ENCODE peak calls at places on chromosomes 2 and 18, in eight cellular contexts. One of them, this sample, is unnamed.

GRCh38 chr18:13485182-13485581 is 241.2 kb downstream of the FAM210A start:
- DNase-seq in Peyer's patch: no peak
- DNase-seq in neural progenitor cell: no peak
- DNase-seq in AG04450: no peak
- DNase-seq in WERI-Rb-1: no peak
- DNase-seq in CD8-positive, alpha-beta T cell: no peak
- DNase-seq in OCI-LY7: no peak
- DNase-seq in AG10803: no peak
- DNase-seq in this sample: no peak

GRCh38 chr2:239822146-239822945 is 202.8 kb downstream of the NDUFA10 start:
- DNase-seq in WERI-Rb-1: no peak
- DNase-seq in AG04450: no peak
- DNase-seq in neural progenitor cell: no peak
- DNase-seq in OCI-LY7: no peak
- DNase-seq in CD8-positive, alpha-beta T cell: no peak
- DNase-seq in Peyer's patch: no peak
- DNase-seq in AG10803: no peak
- DNase-seq in this sample: no peak

GRCh38 chr18:5524660-5525059 is 19.1 kb downstream of the EPB41L3 start:
- DNase-seq in AG04450: no peak
- DNase-seq in OCI-LY7: no peak
- DNase-seq in neural progenitor cell: no peak
- DNase-seq in CD8-positive, alpha-beta T cell: no peak
- DNase-seq in Peyer's patch: no peak
- DNase-seq in WERI-Rb-1: peak
- DNase-seq in AG10803: no peak
- DNase-seq in this sample: no peak

GRCh38 chr2:106115665-106116064 is 78.4 kb downstream of the UXS1 start:
- DNase-seq in OCI-LY7: no peak
- DNase-seq in CD8-positive, alpha-beta T cell: no peak
- DNase-seq in neural progenitor cell: no peak
- DNase-seq in WERI-Rb-1: no peak
- DNase-seq in Peyer's patch: no peak
- DNase-seq in AG10803: no peak
- DNase-seq in AG04450: no peak
- DNase-seq in this sample: no peak

GRCh38 chr2:235970204-235971040 is 197.8 kb downstream of the GBX2 start:
- DNase-seq in AG10803: no peak
- DNase-seq in WERI-Rb-1: no peak
- DNase-seq in AG04450: no peak
- DNase-seq in CD8-positive, alpha-beta T cell: no peak
- DNase-seq in neural progenitor cell: no peak
- DNase-seq in OCI-LY7: no peak
- DNase-seq in Peyer's patch: peak
- DNase-seq in this sample: no peak

GRCh38 chr2:174376967-174377366 is 18.6 kb upstream of the SCRN3 start:
- DNase-seq in AG04450: no peak
- DNase-seq in Peyer's patch: no peak
- DNase-seq in OCI-LY7: no peak
- DNase-seq in CD8-positive, alpha-beta T cell: no peak
- DNase-seq in AG10803: peak
- DNase-seq in neural progenitor cell: no peak
- DNase-seq in WERI-Rb-1: no peak
- DNase-seq in this sample: no peak

GRCh38 chr2:9779572-9780264 is 63.6 kb upstream of the TAF1B start:
- DNase-seq in OCI-LY7: peak
- DNase-seq in WERI-Rb-1: no peak
- DNase-seq in AG04450: no peak
- DNase-seq in CD8-positive, alpha-beta T cell: no peak
- DNase-seq in neural progenitor cell: no peak
- DNase-seq in Peyer's patch: peak
- DNase-seq in AG10803: no peak
- DNase-seq in this sample: no peak

GRCh38 chr18:61666876-61667590 is 225.8 kb downstream of the RNF152 start:
- DNase-seq in AG04450: no peak
- DNase-seq in Peyer's patch: no peak
- DNase-seq in AG10803: no peak
- DNase-seq in OCI-LY7: no peak
- DNase-seq in WERI-Rb-1: no peak
- DNase-seq in neural progenitor cell: no peak
- DNase-seq in CD8-positive, alpha-beta T cell: no peak
- DNase-seq in this sample: no peak

GRCh38 chr2:172464340-172465129 is 37.1 kb downstream of the ITGA6 start:
- DNase-seq in WERI-Rb-1: no peak
- DNase-seq in neural progenitor cell: no peak
- DNase-seq in Peyer's patch: no peak
- DNase-seq in CD8-positive, alpha-beta T cell: no peak
- DNase-seq in OCI-LY7: no peak
- DNase-seq in AG10803: no peak
- DNase-seq in AG04450: no peak
- DNase-seq in this sample: no peak

GRCh38 chr18:31439807-31440325 is 7.7 kb upstream of the DSG3 start:
- DNase-seq in CD8-positive, alpha-beta T cell: no peak
- DNase-seq in AG04450: no peak
- DNase-seq in WERI-Rb-1: no peak
- DNase-seq in OCI-LY7: no peak
- DNase-seq in neural progenitor cell: no peak
- DNase-seq in Peyer's patch: no peak
- DNase-seq in AG10803: no peak
- DNase-seq in this sample: no peak

GRCh38 chr2:200350796-200351195 is 44.3 kb downstream of the SPATS2L start:
- DNase-seq in OCI-LY7: no peak
- DNase-seq in neural progenitor cell: no peak
- DNase-seq in CD8-positive, alpha-beta T cell: no peak
- DNase-seq in AG04450: no peak
- DNase-seq in AG10803: peak
- DNase-seq in WERI-Rb-1: no peak
- DNase-seq in Peyer's patch: no peak
- DNase-seq in this sample: no peak

GRCh38 chr2:134140251-134140661 is 113.6 kb upstream of the MGAT5 start:
- DNase-seq in AG10803: no peak
- DNase-seq in AG04450: no peak
- DNase-seq in neural progenitor cell: no peak
- DNase-seq in WERI-Rb-1: no peak
- DNase-seq in OCI-LY7: no peak
- DNase-seq in CD8-positive, alpha-beta T cell: no peak
- DNase-seq in Peyer's patch: peak
- DNase-seq in this sample: no peak

GRCh38 chr18:59142274-59142673 is 2.6 kb downstream of the SEC11C start:
- DNase-seq in AG04450: no peak
- DNase-seq in AG10803: no peak
- DNase-seq in Peyer's patch: no peak
- DNase-seq in neural progenitor cell: no peak
- DNase-seq in WERI-Rb-1: no peak
- DNase-seq in CD8-positive, alpha-beta T cell: no peak
- DNase-seq in OCI-LY7: no peak
- DNase-seq in this sample: no peak

GRCh38 chr18:3529597-3529996 is 79.6 kb downstream of the TGIF1 start:
- DNase-seq in AG04450: no peak
- DNase-seq in WERI-Rb-1: no peak
- DNase-seq in neural progenitor cell: no peak
- DNase-seq in AG10803: no peak
- DNase-seq in Peyer's patch: no peak
- DNase-seq in OCI-LY7: no peak
- DNase-seq in CD8-positive, alpha-beta T cell: no peak
- DNase-seq in this sample: no peak

GRCh38 chr2:200369886-200370285 is 63.4 kb downstream of the SPATS2L start:
- DNase-seq in WERI-Rb-1: no peak
- DNase-seq in neural progenitor cell: no peak
- DNase-seq in OCI-LY7: no peak
- DNase-seq in CD8-positive, alpha-beta T cell: no peak
- DNase-seq in AG04450: no peak
- DNase-seq in AG10803: no peak
- DNase-seq in Peyer's patch: no peak
- DNase-seq in this sample: no peak

GRCh38 chr2:49146412-49146811 is 7.9 kb downstream of the FSHR start:
- DNase-seq in WERI-Rb-1: no peak
- DNase-seq in neural progenitor cell: peak
- DNase-seq in AG10803: no peak
- DNase-seq in Peyer's patch: no peak
- DNase-seq in AG04450: no peak
- DNase-seq in OCI-LY7: no peak
- DNase-seq in CD8-positive, alpha-beta T cell: no peak
- DNase-seq in this sample: no peak

GRCh38 chr18:13245481-13246000 is 27.0 kb downstream of the LDLRAD4 start:
- DNase-seq in WERI-Rb-1: no peak
- DNase-seq in neural progenitor cell: no peak
- DNase-seq in CD8-positive, alpha-beta T cell: no peak
- DNase-seq in Peyer's patch: peak
- DNase-seq in AG04450: no peak
- DNase-seq in OCI-LY7: no peak
- DNase-seq in AG10803: no peak
- DNase-seq in this sample: no peak

GRCh38 chr2:235171511-235172130 is 219.8 kb downstream of the SH3BP4 start:
- DNase-seq in AG10803: peak
- DNase-seq in OCI-LY7: no peak
- DNase-seq in CD8-positive, alpha-beta T cell: no peak
- DNase-seq in WERI-Rb-1: no peak
- DNase-seq in AG04450: peak
- DNase-seq in neural progenitor cell: no peak
- DNase-seq in Peyer's patch: no peak
- DNase-seq in this sample: no peak

GRCh38 chr2:112463256-112463655 is 18.7 kb upstream of the TTL start:
- DNase-seq in AG10803: no peak
- DNase-seq in AG04450: no peak
- DNase-seq in CD8-positive, alpha-beta T cell: no peak
- DNase-seq in Peyer's patch: no peak
- DNase-seq in OCI-LY7: no peak
- DNase-seq in WERI-Rb-1: no peak
- DNase-seq in neural progenitor cell: no peak
- DNase-seq in this sample: no peak

GRCh38 chr2:29663266-29663665 is 258.1 kb downstream of the ALK start:
- DNase-seq in CD8-positive, alpha-beta T cell: no peak
- DNase-seq in WERI-Rb-1: no peak
- DNase-seq in AG10803: peak
- DNase-seq in neural progenitor cell: no peak
- DNase-seq in OCI-LY7: no peak
- DNase-seq in Peyer's patch: no peak
- DNase-seq in AG04450: no peak
- DNase-seq in this sample: no peak
- H3K4me3 ChIP-seq in CD8-positive, alpha-beta T cell: no peak
- H3K4me3 ChIP-seq in WERI-Rb-1: no peak
- H3K4me3 ChIP-seq in AG10803: no peak
- H3K4me3 ChIP-seq in neural progenitor cell: no peak
- H3K4me3 ChIP-seq in OCI-LY7: no peak
- H3K4me3 ChIP-seq in Peyer's patch: no peak
- H3K4me3 ChIP-seq in AG04450: no peak
- H3K4me3 ChIP-seq in this sample: no peak

GRCh38 chr2:107648781-107649413 is 177.8 kb upstream of the RGPD4 start:
- DNase-seq in neural progenitor cell: peak
- DNase-seq in AG10803: no peak
- DNase-seq in AG04450: no peak
- DNase-seq in CD8-positive, alpha-beta T cell: no peak
- DNase-seq in WERI-Rb-1: peak
- DNase-seq in Peyer's patch: no peak
- DNase-seq in OCI-LY7: no peak
- DNase-seq in this sample: no peak
- TF ChIP-seq CTCF in neural progenitor cell: peak
- TF ChIP-seq CTCF in AG10803: no peak
- TF ChIP-seq CTCF in AG04450: no peak
- TF ChIP-seq CTCF in CD8-positive, alpha-beta T cell: no peak
- TF ChIP-seq CTCF in WERI-Rb-1: peak
- TF ChIP-seq CTCF in Peyer's patch: no peak
- TF ChIP-seq CTCF in OCI-LY7: no peak
- TF ChIP-seq CTCF in this sample: no peak

GRCh38 chr2:64826703-64827102 is 162.5 kb upstream of the SLC1A4 start:
- DNase-seq in CD8-positive, alpha-beta T cell: no peak
- DNase-seq in WERI-Rb-1: no peak
- DNase-seq in AG04450: no peak
- DNase-seq in neural progenitor cell: no peak
- DNase-seq in AG10803: no peak
- DNase-seq in OCI-LY7: no peak
- DNase-seq in Peyer's patch: no peak
- DNase-seq in this sample: no peak
- H3K4me3 ChIP-seq in CD8-positive, alpha-beta T cell: no peak
- H3K4me3 ChIP-seq in WERI-Rb-1: no peak
- H3K4me3 ChIP-seq in AG04450: no peak
- H3K4me3 ChIP-seq in neural progenitor cell: no peak
- H3K4me3 ChIP-seq in AG10803: no peak
- H3K4me3 ChIP-seq in OCI-LY7: no peak
- H3K4me3 ChIP-seq in Peyer's patch: no peak
- H3K4me3 ChIP-seq in this sample: no peak

GRCh38 chr18:41763361-41763760 is 191.7 kb upstream of the PIK3C3 start:
- DNase-seq in neural progenitor cell: no peak
- DNase-seq in WERI-Rb-1: no peak
- DNase-seq in Peyer's patch: no peak
- DNase-seq in CD8-positive, alpha-beta T cell: no peak
- DNase-seq in AG10803: no peak
- DNase-seq in OCI-LY7: no peak
- DNase-seq in AG04450: no peak
- DNase-seq in this sample: no peak

GRCh38 chr18:41771971-41772370 is 183.1 kb upstream of the PIK3C3 start:
- DNase-seq in Peyer's patch: no peak
- DNase-seq in AG10803: no peak
- DNase-seq in OCI-LY7: no peak
- DNase-seq in AG04450: no peak
- DNase-seq in CD8-positive, alpha-beta T cell: no peak
- DNase-seq in WERI-Rb-1: no peak
- DNase-seq in neural progenitor cell: no peak
- DNase-seq in this sample: no peak

GRCh38 chr18:41767960-41768359 is 187.1 kb upstream of the PIK3C3 start:
- DNase-seq in WERI-Rb-1: peak
- DNase-seq in neural progenitor cell: peak
- DNase-seq in Peyer's patch: no peak
- DNase-seq in AG04450: peak
- DNase-seq in OCI-LY7: no peak
- DNase-seq in AG10803: peak
- DNase-seq in CD8-positive, alpha-beta T cell: no peak
- DNase-seq in this sample: no peak
- TF ChIP-seq CTCF in WERI-Rb-1: peak
- TF ChIP-seq CTCF in neural progenitor cell: peak
- TF ChIP-seq CTCF in Peyer's patch: no peak
- TF ChIP-seq CTCF in AG04450: no peak
- TF ChIP-seq CTCF in OCI-LY7: no peak
- TF ChIP-seq CTCF in AG10803: peak
- TF ChIP-seq CTCF in CD8-positive, alpha-beta T cell: no peak
- TF ChIP-seq CTCF in this sample: no peak